ENCODE peak calls at places on chromosomes 12 and 14, in seven cellular contexts. One of them, this sample, is unnamed.

GRCh38 chr14:74867673-74868072 is 8.3 kb downstream of the PROX2 start:
- DNase-seq in H9: no peak
- DNase-seq in mesenchymal stem cell: no peak
- DNase-seq in IMR-90: peak; percentile 28
- DNase-seq in trophoblast cell: no peak
- DNase-seq in H1: no peak
- DNase-seq in neuronal stem cell: no peak
- DNase-seq in this sample: no peak

GRCh38 chr12:24378548-24379011 is 429.1 kb upstream of the SOX5 start:
- DNase-seq in H9: no peak
- DNase-seq in mesenchymal stem cell: peak; percentile 90
- DNase-seq in IMR-90: peak; percentile 96
- DNase-seq in trophoblast cell: no peak
- DNase-seq in H1: no peak
- DNase-seq in neuronal stem cell: no peak
- DNase-seq in this sample: no peak

GRCh38 chr12:22396253-22396652 is 61.7 kb upstream of the ST8SIA1 start:
- DNase-seq in H9: no peak
- DNase-seq in mesenchymal stem cell: no peak
- DNase-seq in IMR-90: no peak
- DNase-seq in trophoblast cell: no peak
- DNase-seq in H1: no peak
- DNase-seq in neuronal stem cell: no peak
- DNase-seq in this sample: no peak

GRCh38 chr12:66633676-66634075 is 45.2 kb downstream of the GRIP1 start:
- DNase-seq in H9: no peak
- DNase-seq in mesenchymal stem cell: no peak
- DNase-seq in IMR-90: no peak
- DNase-seq in trophoblast cell: no peak
- DNase-seq in H1: no peak
- DNase-seq in neuronal stem cell: no peak
- DNase-seq in this sample: no peak

GRCh38 chr14:102317564-102318248 is 1.8 kb upstream of the ZNF839 start:
- DNase-seq in H9: no peak
- DNase-seq in mesenchymal stem cell: no peak
- DNase-seq in IMR-90: no peak
- DNase-seq in trophoblast cell: peak; percentile 85
- DNase-seq in H1: no peak
- DNase-seq in neuronal stem cell: no peak
- DNase-seq in this sample: peak; percentile 92

GRCh38 chr12:79927772-79928474 is 7.0 kb downstream of the PPP1R12A start:
- DNase-seq in H9: no peak
- DNase-seq in mesenchymal stem cell: peak; percentile 24
- DNase-seq in IMR-90: peak; percentile 23
- DNase-seq in trophoblast cell: no peak
- DNase-seq in H1: no peak
- DNase-seq in neuronal stem cell: no peak
- DNase-seq in this sample: no peak

GRCh38 chr14:23559010-23559920 is 3.2 kb downstream of the THTPA start:
- DNase-seq in H9: peak; percentile 69
- DNase-seq in mesenchymal stem cell: peak; percentile 61
- DNase-seq in IMR-90: peak; percentile 55
- DNase-seq in trophoblast cell: no peak
- DNase-seq in H1: peak; percentile 92
- DNase-seq in neuronal stem cell: peak; percentile 68
- DNase-seq in this sample: no peak

GRCh38 chr12:52581066-52581465 is 7.4 kb upstream of the KRT74 start:
- DNase-seq in H9: no peak
- DNase-seq in mesenchymal stem cell: no peak
- DNase-seq in IMR-90: no peak
- DNase-seq in trophoblast cell: no peak
- DNase-seq in H1: no peak
- DNase-seq in neuronal stem cell: no peak
- DNase-seq in this sample: no peak

GRCh38 chr14:75476274-75476995 is 45.8 kb upstream of the BATF start:
- DNase-seq in H9: peak; percentile 54
- DNase-seq in mesenchymal stem cell: peak; percentile 78
- DNase-seq in IMR-90: peak; percentile 29
- DNase-seq in trophoblast cell: peak; percentile 91
- DNase-seq in H1: no peak
- DNase-seq in neuronal stem cell: no peak
- DNase-seq in this sample: peak; percentile 40

GRCh38 chr12:20798561-20798960 is 11.9 kb upstream of the SLCO1B3 start:
- DNase-seq in H9: no peak
- DNase-seq in mesenchymal stem cell: peak; percentile 0
- DNase-seq in IMR-90: no peak
- DNase-seq in trophoblast cell: no peak
- DNase-seq in H1: no peak
- DNase-seq in neuronal stem cell: no peak
- DNase-seq in this sample: peak; percentile 63

GRCh38 chr14:101031721-101032120 is 128.2 kb upstream of the RTL1 start:
- DNase-seq in H9: no peak
- DNase-seq in mesenchymal stem cell: no peak
- DNase-seq in IMR-90: no peak
- DNase-seq in trophoblast cell: no peak
- DNase-seq in H1: no peak
- DNase-seq in neuronal stem cell: no peak
- DNase-seq in this sample: no peak

GRCh38 chr12:47054659-47055058 is 24.8 kb upstream of the PCED1B start:
- DNase-seq in H9: no peak
- DNase-seq in mesenchymal stem cell: no peak
- DNase-seq in IMR-90: no peak
- DNase-seq in trophoblast cell: no peak
- DNase-seq in H1: no peak
- DNase-seq in neuronal stem cell: no peak
- DNase-seq in this sample: no peak
- H3K4ac ChIP-seq in H9: no peak overlapping the region
- H3K4ac ChIP-seq in mesenchymal stem cell: no peak overlapping the region
- H3K4ac ChIP-seq in IMR-90: no peak overlapping the region
- H3K4ac ChIP-seq in trophoblast cell: no peak overlapping the region
- H3K4ac ChIP-seq in H1: no peak overlapping the region
- H3K4ac ChIP-seq in neuronal stem cell: no peak overlapping the region
- H3K4ac ChIP-seq in this sample: no peak overlapping the region

GRCh38 chr12:68405292-68405900 is 73.2 kb upstream of the MDM1 start:
- DNase-seq in H9: no peak
- DNase-seq in mesenchymal stem cell: no peak
- DNase-seq in IMR-90: no peak
- DNase-seq in trophoblast cell: no peak
- DNase-seq in H1: no peak
- DNase-seq in neuronal stem cell: no peak
- DNase-seq in this sample: no peak
- H4K8ac ChIP-seq in H9: no peak overlapping the region
- H4K8ac ChIP-seq in mesenchymal stem cell: no peak overlapping the region
- H4K8ac ChIP-seq in IMR-90: peak overlapping the region; percentile 82
- H4K8ac ChIP-seq in trophoblast cell: no peak overlapping the region
- H4K8ac ChIP-seq in H1: no peak overlapping the region
- H4K8ac ChIP-seq in neuronal stem cell: no peak overlapping the region
- H4K8ac ChIP-seq in this sample: no peak overlapping the region

GRCh38 chr14:28245216-28245615 is 521.4 kb upstream of the FOXG1 start:
- DNase-seq in H9: no peak
- DNase-seq in mesenchymal stem cell: no peak
- DNase-seq in IMR-90: no peak
- DNase-seq in trophoblast cell: no peak
- DNase-seq in H1: no peak
- DNase-seq in neuronal stem cell: no peak
- DNase-seq in this sample: no peak

GRCh38 chr14:28243600-28243999 is 523.0 kb upstream of the FOXG1 start:
- DNase-seq in H9: no peak
- DNase-seq in mesenchymal stem cell: no peak
- DNase-seq in IMR-90: no peak
- DNase-seq in trophoblast cell: no peak
- DNase-seq in H1: no peak
- DNase-seq in neuronal stem cell: peak; percentile 8
- DNase-seq in this sample: peak; percentile 4

GRCh38 chr14:28240909-28241308 is 525.7 kb upstream of the FOXG1 start:
- DNase-seq in H9: no peak
- DNase-seq in mesenchymal stem cell: no peak
- DNase-seq in IMR-90: no peak
- DNase-seq in trophoblast cell: no peak
- DNase-seq in H1: no peak
- DNase-seq in neuronal stem cell: no peak
- DNase-seq in this sample: no peak

GRCh38 chr14:28242895-28243294 is 523.7 kb upstream of the FOXG1 start:
- DNase-seq in H9: no peak
- DNase-seq in mesenchymal stem cell: no peak
- DNase-seq in IMR-90: no peak
- DNase-seq in trophoblast cell: no peak
- DNase-seq in H1: no peak
- DNase-seq in neuronal stem cell: no peak
- DNase-seq in this sample: no peak
- H3K4ac ChIP-seq in H9: no peak overlapping the region
- H3K4ac ChIP-seq in mesenchymal stem cell: no peak overlapping the region
- H3K4ac ChIP-seq in IMR-90: no peak overlapping the region
- H3K4ac ChIP-seq in trophoblast cell: no peak overlapping the region
- H3K4ac ChIP-seq in H1: no peak overlapping the region
- H3K4ac ChIP-seq in neuronal stem cell: no peak overlapping the region
- H3K4ac ChIP-seq in this sample: no peak overlapping the region

GRCh38 chr12:50841654-50842531 is 833 bp upstream of the TMPRSS12 start:
- DNase-seq in H9: no peak
- DNase-seq in mesenchymal stem cell: no peak
- DNase-seq in IMR-90: no peak
- DNase-seq in trophoblast cell: peak; percentile 38
- DNase-seq in H1: no peak
- DNase-seq in neuronal stem cell: no peak
- DNase-seq in this sample: no peak

GRCh38 chr12:50842637-50843493 is at the start of gene TMPRSS12:
- DNase-seq in H9: peak; percentile 94
- DNase-seq in mesenchymal stem cell: no peak
- DNase-seq in IMR-90: no peak
- DNase-seq in trophoblast cell: peak; percentile 92
- DNase-seq in H1: peak; percentile 74
- DNase-seq in neuronal stem cell: no peak
- DNase-seq in this sample: peak; percentile 79

GRCh38 chr12:50839032-50839431 is 3.7 kb upstream of the TMPRSS12 start:
- DNase-seq in H9: no peak
- DNase-seq in mesenchymal stem cell: no peak
- DNase-seq in IMR-90: no peak
- DNase-seq in trophoblast cell: peak; percentile 73
- DNase-seq in H1: no peak
- DNase-seq in neuronal stem cell: no peak
- DNase-seq in this sample: no peak

GRCh38 chr12:50845021-50845647 is 2.4 kb downstream of the TMPRSS12 start:
- DNase-seq in H9: no peak
- DNase-seq in mesenchymal stem cell: no peak
- DNase-seq in IMR-90: peak; percentile 33
- DNase-seq in trophoblast cell: no peak
- DNase-seq in H1: no peak
- DNase-seq in neuronal stem cell: no peak
- DNase-seq in this sample: no peak

DNA sequence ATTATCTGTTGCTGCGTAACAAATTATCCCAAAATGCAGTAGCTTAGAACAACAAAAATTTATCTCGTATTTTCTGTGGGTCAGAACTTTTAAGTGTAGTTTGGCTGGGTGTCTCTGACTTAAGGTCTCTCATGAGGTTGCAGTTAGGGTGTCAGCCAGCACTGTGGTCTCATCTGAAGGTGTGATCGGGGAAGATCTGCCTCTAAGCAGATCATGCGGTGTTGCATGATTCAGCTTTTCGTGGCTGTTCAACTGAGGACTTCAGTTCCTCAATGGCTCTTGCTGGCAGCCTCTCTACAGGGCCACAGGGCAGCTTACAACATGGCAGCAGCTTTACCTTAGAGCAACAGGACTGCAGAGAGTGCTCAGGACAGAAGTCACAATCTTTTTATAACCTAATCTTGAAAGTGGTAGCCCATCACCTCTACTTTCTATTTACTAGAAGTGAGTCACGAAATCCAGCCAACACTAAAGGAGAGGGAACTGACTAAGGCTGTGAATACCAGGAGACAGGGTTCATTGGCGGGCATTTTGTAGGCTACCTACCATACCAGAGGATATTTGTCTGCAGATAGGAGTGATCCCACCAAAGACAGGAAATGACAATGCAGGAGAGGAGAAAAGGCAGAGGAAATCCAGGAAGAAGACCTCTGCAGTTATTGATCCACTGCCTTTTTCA is 1.8 kb upstream of the TMPRSS12 start:
- DNase-seq in H9: no peak
- DNase-seq in mesenchymal stem cell: no peak
- DNase-seq in IMR-90: no peak
- DNase-seq in trophoblast cell: no peak
- DNase-seq in H1: no peak
- DNase-seq in neuronal stem cell: no peak
- DNase-seq in this sample: peak; percentile 13
- H4K8ac ChIP-seq in H9: no peak overlapping the region
- H4K8ac ChIP-seq in mesenchymal stem cell: no peak overlapping the region
- H4K8ac ChIP-seq in IMR-90: no peak overlapping the region
- H4K8ac ChIP-seq in trophoblast cell: no peak overlapping the region
- H4K8ac ChIP-seq in H1: no peak overlapping the region
- H4K8ac ChIP-seq in neuronal stem cell: no peak overlapping the region
- H4K8ac ChIP-seq in this sample: no peak overlapping the region

DNA sequence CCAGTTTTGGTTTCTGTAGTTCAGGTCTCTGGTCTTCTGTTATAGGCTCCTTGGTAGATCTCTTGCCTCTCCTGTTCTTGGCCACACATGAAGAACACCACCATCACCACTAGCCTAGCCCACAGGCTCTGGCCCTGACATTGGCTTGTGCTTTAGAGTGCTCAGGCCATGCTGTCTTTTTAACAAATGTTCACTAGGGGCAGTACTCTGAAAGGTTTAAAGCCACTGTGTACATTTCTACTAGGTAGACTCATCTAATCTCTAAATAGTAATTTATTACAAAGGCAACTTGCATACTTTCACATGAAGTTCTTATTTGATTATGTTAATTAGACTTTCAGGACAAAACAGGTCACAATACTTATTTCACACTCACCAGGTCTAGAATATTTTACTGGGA is 38.3 kb downstream of the PDE6H start:
- DNase-seq in H9: no peak
- DNase-seq in mesenchymal stem cell: no peak
- DNase-seq in IMR-90: no peak
- DNase-seq in trophoblast cell: no peak
- DNase-seq in H1: no peak
- DNase-seq in neuronal stem cell: no peak
- DNase-seq in this sample: peak; percentile 51
- H3K4ac ChIP-seq in H9: no peak overlapping the region
- H3K4ac ChIP-seq in mesenchymal stem cell: no peak overlapping the region
- H3K4ac ChIP-seq in IMR-90: no peak overlapping the region
- H3K4ac ChIP-seq in trophoblast cell: no peak overlapping the region
- H3K4ac ChIP-seq in H1: no peak overlapping the region
- H3K4ac ChIP-seq in neuronal stem cell: no peak overlapping the region
- H3K4ac ChIP-seq in this sample: no peak overlapping the region

GRCh38 chr12:94327819-94328218 is 131.8 kb downstream of the CEP83 start:
- DNase-seq in H9: no peak
- DNase-seq in mesenchymal stem cell: no peak
- DNase-seq in IMR-90: no peak
- DNase-seq in trophoblast cell: no peak
- DNase-seq in H1: no peak
- DNase-seq in neuronal stem cell: no peak
- DNase-seq in this sample: no peak

GRCh38 chr12:94326727-94327126 is 132.9 kb downstream of the CEP83 start:
- DNase-seq in H9: no peak
- DNase-seq in mesenchymal stem cell: peak; percentile 40
- DNase-seq in IMR-90: peak; percentile 78
- DNase-seq in trophoblast cell: no peak
- DNase-seq in H1: no peak
- DNase-seq in neuronal stem cell: no peak
- DNase-seq in this sample: no peak

GRCh38 chr12:94326234-94326633 is 133.4 kb downstream of the CEP83 start:
- DNase-seq in H9: no peak
- DNase-seq in mesenchymal stem cell: no peak
- DNase-seq in IMR-90: no peak
- DNase-seq in trophoblast cell: no peak
- DNase-seq in H1: no peak
- DNase-seq in neuronal stem cell: no peak
- DNase-seq in this sample: no peak

GRCh38 chr12:94329366-94329765 is 130.3 kb downstream of the CEP83 start:
- DNase-seq in H9: no peak
- DNase-seq in mesenchymal stem cell: no peak
- DNase-seq in IMR-90: no peak
- DNase-seq in trophoblast cell: no peak
- DNase-seq in H1: no peak
- DNase-seq in neuronal stem cell: no peak
- DNase-seq in this sample: no peak
- H4K8ac ChIP-seq in H9: no peak overlapping the region
- H4K8ac ChIP-seq in mesenchymal stem cell: no peak overlapping the region
- H4K8ac ChIP-seq in IMR-90: no peak overlapping the region
- H4K8ac ChIP-seq in trophoblast cell: no peak overlapping the region
- H4K8ac ChIP-seq in H1: no peak overlapping the region
- H4K8ac ChIP-seq in neuronal stem cell: no peak overlapping the region
- H4K8ac ChIP-seq in this sample: no peak overlapping the region